ENCODE peak calls at places on chromosomes 11 and 22, in nine cellular contexts. C is T-helper 1 cell, D is NCI-H2171 treated with DMSO at 0.1 percent for 48 hours, G is adrenal gland, L is osteocyte, T is LHCN-M2, E is OCI-LY7, Q is AG08395, R is SHP77. B is an unnamed sample.

GRCh38 chr11:83573097-83573496 is 286.9 kb upstream of the CCDC90B start:
- DNase-seq in C (no peak), D (no peak), G (no peak), L (no peak), T (peak; percentile 35), E (no peak), Q (peak; percentile 44), R (no peak), B (no peak)

GRCh38 chr22:40637181-40638150 is 947 bp upstream of the MRTFA start:
- DNase-seq in C (peak; percentile 27), D (no peak), G (peak; percentile 39), L (no peak), T (no peak), E (peak; percentile 43), Q (peak; percentile 14), R (no peak), B (no peak)

GRCh38 chr22:25876871-25877270 is 134.9 kb downstream of the MYO18B start:
- DNase-seq in C (no peak), D (no peak), G (no peak), L (no peak), T (no peak), E (no peak), Q (no peak), R (no peak), B (no peak)

GRCh38 chr22:44710474-44711235 is 8.7 kb downstream of the PRR5 start:
- DNase-seq in C (no peak), D (no peak), G (no peak), L (no peak), T (no peak), E (peak; percentile 20), Q (no peak), R (peak; percentile 88), B (no peak)

GRCh38 chr11:91261513-91261912 is 963.1 kb upstream of the FAT3 start:
- DNase-seq in C (no peak), D (no peak), G (no peak), L (no peak), T (no peak), E (no peak), Q (no peak), R (no peak), B (peak; percentile 24)

GRCh38 chr11:1307998-1308744 is 1.3 kb downstream of the TOLLIP start:
- DNase-seq in C (no peak), D (no peak), G (no peak), L (peak; percentile 71), T (no peak), E (no peak), Q (peak; percentile 47), R (no peak), B (no peak)

GRCh38 chr11:93216511-93217121 is 18.8 kb upstream of the SLC36A4 start:
- DNase-seq in C (no peak), D (no peak), G (no peak), L (no peak), T (no peak), E (peak; percentile 21), Q (no peak), R (peak; percentile 97), B (no peak)

GRCh38 chr11:45162064-45162375 is 15.6 kb downstream of the PRDM11 start:
- DNase-seq in C (no peak), D (no peak), G (no peak), L (no peak), T (no peak), E (no peak), Q (no peak), R (no peak), B (no peak)

GRCh38 chr22:49202226-49202625 is 625.4 kb downstream of the BRD1 start:
- DNase-seq in C (no peak), D (no peak), G (peak; percentile 3), L (peak; percentile 59), T (no peak), E (no peak), Q (no peak), R (no peak), B (no peak)

GRCh38 chr11:95485115-95485900 is 254.3 kb upstream of the SESN3 start:
- DNase-seq in C (no peak), D (no peak), G (no peak), L (no peak), T (no peak), E (no peak), Q (peak; percentile 68), R (no peak), B (no peak)

GRCh38 chr11:32213223-32213622 is 122.3 kb downstream of the RCN1 start:
- DNase-seq in C (no peak), D (no peak), G (no peak), L (no peak), T (peak; percentile 81), E (no peak), Q (peak; percentile 75), R (no peak), B (peak; percentile 31)

GRCh38 chr11:112961146-112961668 is at the start of gene NCAM1:
- DNase-seq in C (no peak), D (peak; percentile 95), G (peak; percentile 89), L (no peak), T (peak; percentile 95), E (peak; percentile 10), Q (peak; percentile 44), R (peak; percentile 95), B (peak; percentile 95)

GRCh38 chr22:45103756-45104155 is 60.0 kb upstream of the NUP50 start:
- DNase-seq in C (no peak), D (no peak), G (no peak), L (no peak), T (no peak), E (no peak), Q (no peak), R (no peak), B (no peak)

GRCh38 chr11:82864268-82864667 is 36.0 kb downstream of the PRCP start:
- DNase-seq in C (no peak), D (no peak), G (peak; percentile 56), L (no peak), T (peak; percentile 80), E (peak; percentile 50), Q (peak; percentile 57), R (peak; percentile 61), B (peak; percentile 89)

GRCh38 chr11:35677904-35678303 is 15.3 kb downstream of the TRIM44 start:
- DNase-seq in C (no peak), D (no peak), G (no peak), L (no peak), T (no peak), E (no peak), Q (no peak), R (no peak), B (no peak)

GRCh38 chr11:17410606-17411379 is 22.3 kb upstream of the KCNJ11 start:
- DNase-seq in C (no peak), D (no peak), G (no peak), L (no peak), T (no peak), E (no peak), Q (no peak), R (no peak), B (no peak)

GRCh38 chr11:119484741-119485605 is 62.0 kb upstream of the THY1 start:
- DNase-seq in C (no peak), D (no peak), G (peak; percentile 11), L (peak; percentile 81), T (no peak), E (peak; percentile 31), Q (no peak), R (no peak), B (peak; percentile 36)

GRCh38 chr11:119284344-119285157 is 32.4 kb downstream of the MCAM start:
- DNase-seq in C (no peak), D (peak; percentile 4), G (no peak), L (no peak), T (peak; percentile 50), E (peak; percentile 74), Q (peak; percentile 49), R (peak; percentile 3), B (peak; percentile 65)

GRCh38 chr11:36333897-36334296 is 37.8 kb downstream of the PRR5L start:
- DNase-seq in C (no peak), D (peak; percentile 90), G (no peak), L (no peak), T (peak; percentile 49), E (peak; percentile 61), Q (peak; percentile 33), R (peak; percentile 0), B (peak; percentile 34)

GRCh38 chr22:46008836-46009596 is 32.1 kb upstream of the WNT7B start:
- DNase-seq in C (no peak), D (no peak), G (no peak), L (no peak), T (peak; percentile 56), E (no peak), Q (no peak), R (no peak), B (no peak)

GRCh38 chr11:65429724-65430405 is 7.3 kb downstream of the NEAT1 start:
- DNase-seq in C (no peak), D (no peak), G (peak; percentile 77), L (no peak), T (peak; percentile 81), E (peak; percentile 70), Q (peak; percentile 38), R (peak; percentile 45), B (peak; percentile 89)

GRCh38 chr22:30000566-30000965 is 79.7 kb upstream of the HORMAD2 start:
- DNase-seq in C (no peak), D (no peak), G (no peak), L (no peak), T (peak; percentile 27), E (no peak), Q (no peak), R (no peak), B (no peak)

GRCh38 chr11:20013346-20014066 is 146.8 kb downstream of the DBX1 start:
- DNase-seq in C (no peak), D (peak; percentile 51), G (no peak), L (no peak), T (peak; percentile 49), E (no peak), Q (no peak), R (peak; percentile 35), B (no peak)

GRCh38 chr11:95283653-95284052 is 52.7 kb upstream of the SESN3 start:
- DNase-seq in C (no peak), D (no peak), G (no peak), L (no peak), T (no peak), E (no peak), Q (no peak), R (no peak), B (peak; percentile 26)

GRCh38 chr11:84865791-84866535 is 761.2 kb downstream of the DLG2 start:
- DNase-seq in C (no peak), D (no peak), G (no peak), L (no peak), T (peak; percentile 25), E (no peak), Q (peak; percentile 10), R (no peak), B (no peak)

GRCh38 chr11:67301951-67302516 is 1.3 kb upstream of the SSH3 start:
- DNase-seq in C (no peak), D (peak; percentile 69), G (peak; percentile 29), L (no peak), T (peak; percentile 87), E (no peak), Q (peak; percentile 46), R (peak; percentile 84), B (peak; percentile 43)

GRCh38 chr22:49588739-49589138 is 238.9 kb downstream of the BRD1 start:
- DNase-seq in C (no peak), D (no peak), G (no peak), L (no peak), T (no peak), E (no peak), Q (no peak), R (no peak), B (no peak)

GRCh38 chr22:35947794-35948425 is 80.7 kb downstream of the RBFOX2 start:
- DNase-seq in C (no peak), D (no peak), G (no peak), L (no peak), T (no peak), E (no peak), Q (no peak), R (no peak), B (no peak)

GRCh38 chr22:19864538-19865106 is 9.9 kb upstream of the GNB1L start:
- DNase-seq in C (no peak), D (no peak), G (no peak), L (no peak), T (no peak), E (no peak), Q (no peak), R (no peak), B (no peak)

GRCh38 chr11:104442320-104442719 is 278.4 kb upstream of the PDGFD start:
- DNase-seq in C (no peak), D (no peak), G (no peak), L (no peak), T (no peak), E (no peak), Q (no peak), R (no peak), B (peak; percentile 81)

GRCh38 chr11:86746509-86746908 is 53.8 kb upstream of the PRSS23 start:
- DNase-seq in C (no peak), D (no peak), G (no peak), L (no peak), T (no peak), E (no peak), Q (no peak), R (no peak), B (no peak)

B was measured in NB4.